ENCODE peak calls at places on chromosomes 1 and 21, in nine cellular contexts. R, U, B, S, F, X, Q, M and Y are unnamed samples.

GRCh38 chr1:201383647-201384405 is 6.3 kb upstream of the TNNT2 start:
- DNase-seq in U (no peak), M (no peak), Q (no peak), B (no peak), F (peak), S (no peak), R (no peak), X (no peak), Y (no peak)

GRCh38 chr1:28983509-28984310 is 69.3 kb downstream of the EPB41 start:
- DNase-seq in X (no peak), U (no peak), S (no peak), R (no peak), Q (no peak), B (peak), F (no peak), M (no peak), Y (no peak)

GRCh38 chr1:160781914-160782689 is 13.9 kb upstream of the LY9 start:
- DNase-seq in Q (no peak), B (no peak), S (no peak), U (peak), R (no peak), X (no peak), F (no peak), M (peak), Y (no peak)

GRCh38 chr1:1051127-1051810 is 22.8 kb downstream of the RNF223 start:
- DNase-seq in S (no peak), Q (no peak), R (no peak), X (no peak), B (no peak), F (no peak), U (no peak), M (no peak), Y (no peak)

GRCh38 chr1:106620521-106620954 is 435.9 kb upstream of the PRMT6 start:
- DNase-seq in X (no peak), M (no peak), B (no peak), Q (no peak), U (no peak), S (no peak), F (peak), R (no peak), Y (no peak)

GRCh38 chr1:233245191-233245765 is 50.2 kb downstream of the PCNX2 start:
- DNase-seq in S (no peak), B (no peak), X (no peak), Q (no peak), U (no peak), F (no peak), M (no peak), R (no peak), Y (no peak)

GRCh38 chr1:47436979-47437517 is 796 bp upstream of the FOXD2 start:
- DNase-seq in X (no peak), U (peak), Q (peak), M (no peak), B (no peak), S (no peak), R (no peak), F (peak), Y (no peak)

GRCh38 chr21:42062543-42063022 is 8.5 kb upstream of the UMODL1 start:
- DNase-seq in R (no peak), B (peak), S (peak), Q (no peak), M (peak), F (no peak), U (peak), X (peak), Y (peak)

GRCh38 chr1:23370744-23371710 is 1.4 kb upstream of the ZNF436 start:
- DNase-seq in X (no peak), R (no peak), B (no peak), U (no peak), F (no peak), M (no peak), Q (no peak), S (no peak), Y (no peak)

GRCh38 chr1:40315795-40316594 is 1.1 kb downstream of the COL9A2 start:
- DNase-seq in S (no peak), F (no peak), R (peak), M (peak), U (peak), X (no peak), Q (peak), B (peak), Y (no peak)

GRCh38 chr1:9449106-9449627 is 90.1 kb upstream of the SLC25A33 start:
- DNase-seq in B (no peak), R (no peak), F (peak), M (no peak), X (no peak), Q (peak), U (no peak), S (no peak), Y (no peak)

GRCh38 chr1:2137257-2138121 is 57.1 kb downstream of the FAAP20 start:
- DNase-seq in U (no peak), F (no peak), S (no peak), B (no peak), R (no peak), M (no peak), X (no peak), Q (no peak), Y (no peak)

GRCh38 chr1:170881268-170882265 is 53.8 kb upstream of the MROH9 start:
- DNase-seq in S (no peak), U (no peak), Q (no peak), F (peak), M (no peak), B (no peak), X (no peak), R (peak), Y (no peak)

GRCh38 chr1:241637046-241637590 is 3.1 kb downstream of the CHML start:
- DNase-seq in F (no peak), B (no peak), R (no peak), U (no peak), S (no peak), M (no peak), Q (no peak), X (no peak), Y (no peak)

GRCh38 chr1:11070876-11071275 is 11.1 kb upstream of the SRM start:
- DNase-seq in X (no peak), U (no peak), R (no peak), F (no peak), M (peak), S (no peak), Q (no peak), B (no peak), Y (no peak)

GRCh38 chr1:113140588-113141446 is 67.8 kb downstream of the LRIG2 start:
- DNase-seq in R (peak), Q (peak), F (peak), M (peak), X (peak), U (peak), S (peak), B (peak), Y (peak)

GRCh38 chr1:226723640-226724532 is 15.2 kb downstream of the ITPKB start:
- DNase-seq in F (peak), U (peak), Q (no peak), X (no peak), M (peak), R (no peak), S (no peak), B (no peak), Y (no peak)

GRCh38 chr1:65904681-65905083 is 112.0 kb downstream of the PDE4B start:
- DNase-seq in U (no peak), S (no peak), X (no peak), Q (no peak), F (peak), M (no peak), B (no peak), R (no peak), Y (no peak)